ENCODE peak calls at places on chromosome 21, in nine cellular contexts. Z, W, O, J, Y, N, Q, B and A are unnamed samples.

GRCh38 chr21:14956826-14957225 is 108.0 kb downstream of the NRIP1 start:
- DNase-seq in Z (peak), W (no peak), O (no peak), J (no peak), Y (no peak), N (no peak), Q (no peak), B (no peak), A (no peak)

GRCh38 chr21:42151148-42152074 is 67.5 kb upstream of the ABCG1 start:
- DNase-seq in Z (no peak), W (no peak), O (no peak), J (no peak), Y (no peak), N (no peak), Q (no peak), B (no peak), A (no peak)

GRCh38 chr21:33214056-33214455 is 15.7 kb upstream of the IFNAR2 start:
- DNase-seq in Z (no peak), W (no peak), O (no peak), J (no peak), Y (no peak), N (no peak), Q (no peak), B (no peak), A (no peak)

GRCh38 chr21:45356653-45357435 is 48.1 kb upstream of the COL18A1 start:
- DNase-seq in Z (no peak), W (no peak), O (no peak), J (no peak), Y (no peak), N (no peak), Q (no peak), B (no peak), A (no peak)

GRCh38 chr21:30695956-30696355 is 22.6 kb downstream of the KRTAP21-3 start:
- DNase-seq in Z (no peak), W (no peak), O (no peak), J (no peak), Y (no peak), N (no peak), Q (peak), B (no peak), A (no peak)

GRCh38 chr21:45018131-45019075 is 56.0 kb upstream of the ADARB1 start:
- DNase-seq in Z (no peak), W (peak), O (no peak), J (no peak), Y (no peak), N (no peak), Q (no peak), B (no peak), A (no peak)

GRCh38 chr21:39400173-39400572 is 45.4 kb downstream of the LCA5L start:
- DNase-seq in Z (no peak), W (no peak), O (no peak), J (no peak), Y (no peak), N (no peak), Q (no peak), B (no peak), A (no peak)

GRCh38 chr21:34983680-34984086 is 65.4 kb downstream of the RUNX1 start:
- DNase-seq in Z (peak), W (no peak), O (no peak), J (peak), Y (no peak), N (no peak), Q (peak), B (no peak), A (no peak)

GRCh38 chr21:44049606-44050005 is 37.5 kb downstream of the TRAPPC10 start:
- DNase-seq in Z (peak), W (no peak), O (no peak), J (no peak), Y (no peak), N (no peak), Q (peak), B (no peak), A (no peak)

GRCh38 chr21:42627527-42628289 is 25.7 kb upstream of the PDE9A start:
- DNase-seq in Z (no peak), W (no peak), O (no peak), J (no peak), Y (no peak), N (no peak), Q (no peak), B (no peak), A (no peak)

GRCh38 chr21:41023936-41024335 is 144.0 kb upstream of the BACE2 start:
- DNase-seq in Z (no peak), W (no peak), O (no peak), J (no peak), Y (no peak), N (no peak), Q (no peak), B (no peak), A (no peak)

GRCh38 chr21:46122241-46122671 is 24.3 kb downstream of the COL6A2 start:
- DNase-seq in Z (peak), W (no peak), O (no peak), J (no peak), Y (peak), N (no peak), Q (no peak), B (no peak), A (no peak)

GRCh38 chr21:46425061-46425460 is 33.6 kb upstream of the DIP2A start:
- DNase-seq in Z (no peak), W (peak), O (no peak), J (no peak), Y (no peak), N (no peak), Q (no peak), B (no peak), A (no peak)

GRCh38 chr21:29656504-29657227 is 283.1 kb downstream of the GRIK1 start:
- DNase-seq in Z (peak), W (no peak), O (no peak), J (peak), Y (no peak), N (no peak), Q (peak), B (no peak), A (no peak)

GRCh38 chr21:29075706-29076447 is 2.4 kb upstream of the CCT8 start:
- DNase-seq in Z (no peak), W (no peak), O (no peak), J (no peak), Y (no peak), N (no peak), Q (peak), B (no peak), A (no peak)

GRCh38 chr21:35223480-35224156 is 174.5 kb upstream of the RUNX1 start:
- DNase-seq in Z (no peak), W (no peak), O (no peak), J (no peak), Y (no peak), N (no peak), Q (no peak), B (no peak), A (no peak)